ENCODE peak calls at places on chromosomes 6 and 20, in ten cellular contexts. W, P, Y, U, S, T, M, V, C and B are unnamed samples.
A peak's percentile ranks its signal among the peaks of the same experiment; 100 is the strongest.

GRCh38 chr6:166333172-166333995 is 9.0 kb downstream of the SFT2D1 start:
- DNase-seq in Y (no peak), P (peak; percentile 58), W (no peak), C (no peak), U (no peak), S (peak; percentile 67), M (no peak), V (no peak), T (no peak), B (no peak)

GRCh38 chr6:20086992-20087391 is 125.3 kb downstream of the MBOAT1 start:
- DNase-seq in Y (no peak), P (no peak), U (no peak), W (no peak), V (no peak), M (no peak), T (no peak), C (no peak), S (no peak), B (no peak)

GRCh38 chr6:49966334-49966733 is 2.4 kb upstream of the DEFB114 start:
- DNase-seq in P (no peak), S (no peak), T (no peak), U (no peak), M (no peak), W (no peak), Y (no peak), V (no peak), C (no peak), B (no peak)

GRCh38 chr6:49636368-49637332 is at the start of gene RHAG:
- DNase-seq in M (no peak), S (no peak), U (no peak), Y (no peak), W (no peak), V (no peak), C (no peak), P (no peak), T (no peak), B (no peak)

GRCh38 chr6:15681946-15682345 is 19.1 kb upstream of the DTNBP1 start:
- DNase-seq in S (no peak), W (no peak), C (no peak), P (no peak), U (no peak), V (no peak), T (no peak), Y (no peak), M (no peak), B (no peak)

GRCh38 chr6:151627689-151628444 is 134.1 kb downstream of the CCDC170 start:
- DNase-seq in U (no peak), S (no peak), C (peak; percentile 15), T (no peak), V (no peak), W (no peak), P (no peak), M (no peak), Y (no peak), B (no peak)

GRCh38 chr6:48844696-48845095 is 618.4 kb downstream of the MMUT start:
- DNase-seq in M (no peak), T (no peak), P (no peak), W (no peak), S (no peak), V (no peak), C (no peak), U (no peak), Y (no peak), B (no peak)

GRCh38 chr20:24746351-24746685 is 202.8 kb upstream of the CST7 start:
- DNase-seq in V (no peak), C (no peak), P (no peak), M (no peak), T (peak; percentile 49), W (peak; percentile 96), U (no peak), S (no peak), Y (peak; percentile 65), B (no peak)

DNA sequence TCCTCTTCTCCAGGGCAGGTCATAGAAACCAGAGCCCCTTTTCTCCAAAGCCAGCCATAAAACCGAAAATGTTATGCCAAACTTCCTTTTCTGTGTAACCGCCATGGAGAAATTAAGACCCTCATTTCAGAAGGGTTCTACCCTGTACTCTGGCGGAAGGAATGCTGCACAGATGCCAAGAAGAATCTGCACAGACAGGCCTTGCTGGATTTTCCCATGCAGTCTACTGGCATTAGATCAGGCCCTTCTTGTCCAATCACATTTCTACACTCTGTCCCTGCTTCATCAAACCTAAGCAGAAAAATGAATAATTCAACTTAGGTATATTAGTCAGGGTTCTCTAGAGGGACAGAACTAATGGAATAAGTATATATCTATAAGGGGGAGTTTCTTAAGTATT is 43.2 kb upstream of the MC3R start:
- DNase-seq in P (no peak), W (no peak), C (no peak), U (no peak), V (no peak), T (no peak), M (no peak), Y (no peak), S (no peak), B (no peak)
- H3K9me3 ChIP-seq in P (peaks cover 8% of the 10 kb centered on the region), W (peaks cover 2% of the 10 kb centered on the region), C (no peaks in the 10 kb centered on the region), U (peaks cover 7% of the 10 kb centered on the region), V (no peaks in the 10 kb centered on the region), T (no peaks in the 10 kb centered on the region), M (peaks cover 9% of the 10 kb centered on the region), Y (no peaks in the 10 kb centered on the region), S (peaks cover 6% of the 10 kb centered on the region), B (no peaks in the 10 kb centered on the region)

GRCh38 chr6:53557005-53557715 is 12.3 kb upstream of the GCLC start:
- DNase-seq in S (no peak), T (no peak), Y (no peak), W (no peak), V (no peak), C (no peak), M (no peak), P (no peak), U (no peak), B (no peak)
- H3K9me3 ChIP-seq in S (no peaks in the 10 kb centered on the region), T (no peaks in the 10 kb centered on the region), Y (no peaks in the 10 kb centered on the region), W (no peaks in the 10 kb centered on the region), V (no peaks in the 10 kb centered on the region), C (peaks cover 7% of the 10 kb centered on the region), M (peaks cover 4% of the 10 kb centered on the region), P (peaks cover 10% of the 10 kb centered on the region), U (no peaks in the 10 kb centered on the region), B (no peaks in the 10 kb centered on the region)

GRCh38 chr6:22361576-22361975 is 64.7 kb upstream of the PRL start:
- DNase-seq in M (no peak), V (no peak), C (no peak), Y (no peak), S (no peak), P (no peak), T (no peak), U (no peak), W (no peak), B (no peak)

GRCh38 chr6:22363966-22364296 is 67.1 kb upstream of the PRL start:
- DNase-seq in U (no peak), P (no peak), W (no peak), T (no peak), C (no peak), M (no peak), S (no peak), V (no peak), Y (no peak), B (no peak)

GRCh38 chr6:22364314-22364713 is 67.5 kb upstream of the PRL start:
- DNase-seq in W (no peak), U (no peak), M (no peak), T (no peak), C (no peak), S (no peak), P (no peak), Y (no peak), V (peak; percentile 21), B (no peak)

GRCh38 chr6:22362361-22362760 is 65.5 kb upstream of the PRL start:
- DNase-seq in V (no peak), C (no peak), U (no peak), W (no peak), Y (no peak), M (no peak), S (no peak), T (no peak), P (no peak), B (no peak)

DNA sequence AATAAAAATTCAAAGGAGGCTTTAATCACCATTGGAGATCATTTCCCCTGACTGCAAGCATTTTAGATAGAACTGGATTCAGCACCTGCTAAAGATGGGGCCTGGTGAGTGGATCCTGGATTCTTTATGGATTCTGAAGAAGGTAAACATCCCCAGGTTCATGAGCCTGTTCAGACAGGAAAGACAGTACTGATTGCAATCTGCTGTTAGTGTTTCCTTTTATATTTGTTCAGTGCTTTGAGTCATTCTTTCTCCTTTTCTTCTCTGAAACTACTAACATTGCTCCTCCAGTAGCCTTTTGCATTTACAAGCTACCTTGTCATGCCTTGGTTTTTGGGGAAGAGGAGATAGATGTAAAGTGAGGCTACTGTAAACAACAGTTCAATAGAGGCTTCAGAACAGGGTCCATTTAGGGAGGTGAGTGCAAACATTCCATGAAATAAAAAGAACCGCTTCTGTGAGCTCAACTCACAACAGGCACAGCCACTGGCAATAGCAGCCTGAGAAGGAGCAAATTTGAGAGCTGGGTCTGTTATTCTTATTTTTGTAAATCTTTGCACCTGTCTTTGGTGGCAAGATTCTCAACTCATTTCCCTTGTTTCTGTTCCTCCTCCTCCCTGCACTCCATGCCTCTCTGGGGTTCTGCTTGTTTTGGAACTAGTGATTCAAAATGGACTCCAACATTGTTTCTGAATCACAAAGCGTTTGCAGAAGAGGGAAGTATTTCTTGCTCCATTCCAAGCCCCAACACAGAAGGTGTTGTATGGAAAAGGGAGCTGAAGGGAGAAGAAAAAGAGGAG is 66.5 kb upstream of the PRL start:
- DNase-seq in S (no peak), M (no peak), P (no peak), V (no peak), W (no peak), T (no peak), Y (no peak), C (no peak), U (no peak), B (no peak)
- H3K9me3 ChIP-seq in S (no peaks in the 10 kb centered on the region), M (peaks cover 4% of the 10 kb centered on the region), P (no peaks in the 10 kb centered on the region), V (no peaks in the 10 kb centered on the region), W (no peaks in the 10 kb centered on the region), T (no peaks in the 10 kb centered on the region), Y (no peaks in the 10 kb centered on the region), C (no peaks in the 10 kb centered on the region), U (no peaks in the 10 kb centered on the region), B (no peaks in the 10 kb centered on the region)

GRCh38 chr20:56158489-56158888 is 90.0 kb upstream of the MC3R start:
- DNase-seq in U (no peak), C (no peak), V (no peak), S (no peak), P (no peak), T (no peak), W (no peak), M (no peak), Y (no peak), B (no peak)

GRCh38 chr20:56163806-56164205 is 84.7 kb upstream of the MC3R start:
- DNase-seq in Y (no peak), S (no peak), T (no peak), C (no peak), P (no peak), W (no peak), M (no peak), V (no peak), U (no peak), B (no peak)

GRCh38 chr20:56155625-56156024 is 92.9 kb upstream of the MC3R start:
- DNase-seq in U (no peak), S (no peak), P (no peak), W (no peak), M (no peak), T (no peak), C (no peak), Y (no peak), V (no peak), B (no peak)

GRCh38 chr20:56157530-56158203 is 90.9 kb upstream of the MC3R start:
- DNase-seq in P (no peak), C (no peak), T (no peak), S (no peak), Y (no peak), M (no peak), U (no peak), V (no peak), W (no peak), B (no peak)

GRCh38 chr20:56160956-56161355 is 87.6 kb upstream of the MC3R start:
- DNase-seq in V (no peak), P (no peak), T (no peak), Y (no peak), M (no peak), W (no peak), C (no peak), S (no peak), U (no peak), B (no peak)
- H3K9me3 ChIP-seq in V (no peaks in the 10 kb centered on the region), P (no peaks in the 10 kb centered on the region), T (no peaks in the 10 kb centered on the region), Y (no peaks in the 10 kb centered on the region), M (peaks cover 29% of the 10 kb centered on the region), W (no peaks in the 10 kb centered on the region), C (no peaks in the 10 kb centered on the region), S (no peaks in the 10 kb centered on the region), U (no peaks in the 10 kb centered on the region), B (no peaks in the 10 kb centered on the region)